ENCODE peak calls at places on chromosomes 1 and 21, in seven cellular contexts. P, E, B, T, Z, Q and A are unnamed samples.

GRCh38 chr1:234963904-234964702 is 164.5 kb downstream of the TOMM20 start:
- DNase-seq in E (no peak), Q (no peak), B (no peak), T (no peak), P (no peak), Z (no peak), A (peak)

GRCh38 chr1:21623411-21623961 is 45.7 kb downstream of the RAP1GAP start:
- DNase-seq in T (no peak), Q (peak), B (no peak), E (no peak), Z (no peak), P (no peak), A (peak)

GRCh38 chr1:17617787-17618557 is 78.5 kb downstream of the ARHGEF10L start:
- DNase-seq in Z (no peak), P (no peak), T (no peak), E (no peak), Q (peak), B (no peak), A (no peak)

GRCh38 chr1:40594187-40594531 is 62.7 kb downstream of the ZNF684 start:
- DNase-seq in Q (no peak), B (no peak), E (no peak), T (no peak), P (no peak), Z (no peak), A (no peak)

GRCh38 chr1:19010503-19010902 is 54.0 kb upstream of the IFFO2 start:
- DNase-seq in Z (no peak), P (no peak), T (no peak), B (no peak), Q (peak), E (no peak), A (no peak)

GRCh38 chr1:14110040-14110439 is 410.1 kb downstream of the PRDM2 start:
- DNase-seq in T (no peak), Z (no peak), E (no peak), Q (no peak), B (no peak), P (no peak), A (no peak)

GRCh38 chr1:92085727-92086126 is 5.6 kb downstream of the BTBD8 start:
- DNase-seq in T (no peak), Q (no peak), Z (peak), B (no peak), E (peak), P (peak), A (no peak)

GRCh38 chr1:210496063-210496462 is 167.4 kb downstream of the HHAT start:
- DNase-seq in P (no peak), Z (no peak), E (no peak), B (no peak), Q (no peak), T (no peak), A (no peak)

GRCh38 chr1:197042676-197043341 is 24.3 kb downstream of the F13B start:
- DNase-seq in P (no peak), B (no peak), Z (no peak), T (no peak), Q (no peak), E (no peak), A (no peak)

GRCh38 chr1:202713110-202713509 is 2.9 kb upstream of the SYT2 start:
- DNase-seq in B (no peak), Z (no peak), Q (peak), E (peak), P (no peak), T (no peak), A (peak)

GRCh38 chr1:56339786-56340465 is 239.4 kb downstream of the PLPP3 start:
- DNase-seq in Q (no peak), Z (no peak), B (no peak), E (no peak), T (no peak), P (no peak), A (no peak)

GRCh38 chr1:236451796-236452373 is 57.8 kb downstream of the EDARADD start:
- DNase-seq in B (no peak), Z (peak), P (peak), T (peak), Q (peak), E (peak), A (no peak)

GRCh38 chr1:28176492-28177470 is at the start of gene PTAFR:
- DNase-seq in B (no peak), P (no peak), E (no peak), Q (no peak), Z (peak), T (peak), A (no peak)

GRCh38 chr1:227556288-227556687 is 7.1 kb upstream of the ZNF678 start:
- DNase-seq in E (no peak), B (no peak), P (no peak), Z (no peak), T (no peak), Q (no peak), A (no peak)

GRCh38 chr21:45994738-45995685 is 13.4 kb downstream of the COL6A1 start:
- DNase-seq in Z (no peak), Q (no peak), E (no peak), B (no peak), T (no peak), P (no peak), A (no peak)

GRCh38 chr1:189269011-189269410 is 1208.7 kb downstream of the BRINP3 start:
- DNase-seq in T (peak), P (peak), Z (peak), E (peak), Q (no peak), B (no peak), A (no peak)

GRCh38 chr21:26836546-26836945 is 8.7 kb downstream of the ADAMTS1 start:
- DNase-seq in E (no peak), T (no peak), P (no peak), Z (no peak), B (no peak), Q (no peak), A (no peak)
- H3K4me2 ChIP-seq in E (no peak), T (no peak), P (no peak), Z (no peak), B (no peak), Q (no peak), A (no peak)

DNA sequence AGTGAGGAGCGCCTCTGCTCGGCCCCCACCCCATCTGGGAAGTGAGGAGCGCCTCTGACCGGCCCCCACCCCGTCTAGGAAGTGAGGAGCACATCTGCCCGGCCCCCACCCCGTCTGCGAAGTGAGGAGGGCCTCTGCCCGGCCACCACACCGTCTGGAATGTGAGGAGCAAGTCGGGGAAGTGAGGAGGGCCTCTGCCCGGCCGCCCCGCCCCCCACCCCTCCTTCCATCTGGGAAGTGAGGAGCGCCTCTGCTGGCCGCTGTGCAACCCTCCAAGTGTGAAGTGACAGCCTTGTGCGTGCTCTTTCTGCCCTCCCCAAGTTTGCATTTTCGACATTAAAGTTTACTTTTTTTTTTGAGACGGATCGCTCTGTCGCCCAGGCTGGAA is 5.1 kb upstream of the ZZZ3 start:
- DNase-seq in P (peak), Q (no peak), B (no peak), Z (peak), T (peak), E (peak), A (peak)
- TF ChIP-seq CTCF in P (peak), Q (no peak), B (no peak), Z (peak), T (peak), E (peak), A (peak)

DNA sequence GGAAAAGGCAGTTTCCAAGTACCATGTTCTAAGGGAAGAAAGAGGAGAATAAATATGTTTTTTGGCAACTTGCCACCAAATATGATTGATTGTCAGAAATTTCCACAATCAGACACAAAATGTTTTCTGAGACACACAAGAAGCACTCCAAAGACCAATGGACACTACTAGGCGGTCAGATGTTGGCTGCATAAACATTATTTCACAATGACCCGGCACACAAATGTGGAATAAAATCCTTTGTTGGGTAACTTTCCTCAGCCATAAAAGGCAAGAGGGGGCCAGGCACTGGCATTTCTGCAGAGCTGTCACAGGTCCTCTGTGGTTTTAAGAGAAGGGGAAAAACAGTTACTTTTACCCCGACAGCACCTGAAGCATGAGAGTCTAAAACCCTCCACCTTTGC is 12.9 kb upstream of the CPLANE2 start:
- DNase-seq in P (no peak), B (no peak), T (no peak), Z (no peak), E (no peak), Q (peak), A (peak)
- TF ChIP-seq EZH2phosphoT487 in P (no peak), B (no peak), T (no peak), Z (no peak), E (no peak), Q (no peak), A (no peak)

GRCh38 chr1:77014396-77014795 is 147.1 kb downstream of the ST6GALNAC5 start:
- DNase-seq in E (no peak), Z (peak), P (no peak), B (no peak), Q (no peak), T (no peak), A (no peak)

GRCh38 chr1:77015748-77016341 is 148.6 kb downstream of the ST6GALNAC5 start:
- DNase-seq in T (no peak), P (no peak), E (peak), Z (peak), Q (no peak), B (no peak), A (no peak)

GRCh38 chr1:77016371-77016770 is 149.1 kb downstream of the ST6GALNAC5 start:
- DNase-seq in Z (no peak), B (no peak), T (no peak), P (no peak), Q (no peak), E (peak), A (no peak)

GRCh38 chr1:77021637-77022036 is 154.4 kb downstream of the ST6GALNAC5 start:
- DNase-seq in E (no peak), T (no peak), Z (no peak), Q (no peak), B (no peak), P (no peak), A (no peak)

DNA sequence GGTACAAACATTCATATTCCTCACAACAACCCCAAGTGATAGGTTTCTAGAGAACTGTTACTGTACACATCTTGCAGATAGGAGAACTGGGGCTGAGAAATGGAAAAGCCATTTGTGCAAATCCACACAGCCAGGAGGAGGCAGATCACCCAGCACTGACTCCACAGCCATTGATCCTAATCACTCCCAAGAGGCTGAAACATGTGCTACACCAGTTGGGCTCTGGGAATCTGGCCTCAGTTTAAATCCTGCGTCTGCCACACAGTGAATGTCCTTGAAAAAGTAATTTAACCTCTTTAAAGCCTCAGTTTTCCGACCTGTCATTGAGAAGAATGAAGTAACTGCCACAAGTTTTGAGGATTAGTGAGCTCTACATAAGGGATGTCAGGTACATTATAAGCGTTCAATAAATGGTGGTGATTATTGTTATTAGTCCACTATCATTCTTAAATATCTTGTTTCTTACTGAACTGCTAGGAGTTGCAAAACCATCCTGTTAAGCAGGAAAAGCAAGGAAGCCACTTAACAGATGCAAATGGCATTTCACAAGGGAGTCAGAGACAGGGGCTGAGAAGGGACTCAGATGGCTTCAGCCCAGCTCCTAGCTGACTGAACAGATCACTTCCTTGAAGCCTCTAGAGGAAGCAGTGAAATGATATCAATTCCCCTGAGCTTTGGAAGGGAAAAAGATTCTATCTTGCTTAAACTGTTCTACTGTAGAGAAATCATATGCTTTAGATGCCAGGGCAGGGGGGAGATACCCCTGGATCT is 151.3 kb downstream of the ST6GALNAC5 start:
- DNase-seq in E (no peak), B (no peak), P (no peak), Z (peak), Q (peak), T (no peak), A (no peak)
- H3K4me2 ChIP-seq in E (no peak), B (no peak), P (no peak), Z (peak), Q (no peak), T (no peak), A (no peak)

DNA sequence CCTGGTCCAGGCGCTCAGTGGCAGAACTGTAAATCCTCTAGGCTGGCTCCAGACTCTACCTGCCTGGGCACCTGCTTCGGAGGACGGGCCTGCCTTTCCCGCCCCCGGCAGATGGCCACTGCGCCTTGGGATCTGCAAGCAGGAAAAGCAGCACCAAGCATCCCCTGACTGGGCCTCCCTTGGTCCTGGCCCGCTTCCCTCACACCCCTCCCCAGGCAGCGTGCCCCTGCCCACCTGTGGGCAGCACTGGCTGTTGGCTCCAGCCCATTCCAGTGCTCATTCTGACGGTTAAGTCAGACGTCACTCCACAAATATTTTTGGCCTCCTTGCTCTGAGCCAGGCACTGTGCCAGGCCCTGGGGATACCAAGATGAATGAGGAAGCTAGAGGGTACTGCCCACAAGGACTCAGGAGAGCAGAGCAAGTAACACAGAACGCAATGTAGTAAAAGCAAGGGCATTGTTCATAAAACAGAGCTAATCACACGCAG is 22.0 kb upstream of the BLACAT1 start:
- DNase-seq in P (peak), B (no peak), Z (no peak), T (no peak), Q (peak), E (no peak), A (peak)
- TF ChIP-seq CTCF in P (no peak), B (no peak), Z (no peak), T (no peak), Q (peak), E (no peak), A (no peak)

GRCh38 chr1:10693152-10693496 is 103.3 kb downstream of the CASZ1 start:
- DNase-seq in Q (peak), P (no peak), E (no peak), B (no peak), T (no peak), Z (no peak), A (no peak)

GRCh38 chr1:10691740-10692125 is 104.7 kb downstream of the CASZ1 start:
- DNase-seq in B (no peak), Z (no peak), P (no peak), T (no peak), Q (no peak), E (no peak), A (peak)

GRCh38 chr1:10693497-10694273 is 102.8 kb downstream of the CASZ1 start:
- DNase-seq in Z (peak), Q (peak), T (peak), P (no peak), B (no peak), E (peak), A (peak)

GRCh38 chr1:10691075-10691739 is 105.2 kb downstream of the CASZ1 start:
- DNase-seq in P (no peak), B (no peak), Q (no peak), E (no peak), Z (no peak), T (no peak), A (no peak)

GRCh38 chr1:10692401-10693021 is 103.9 kb downstream of the CASZ1 start:
- DNase-seq in E (peak), Q (peak), Z (no peak), B (peak), T (peak), P (peak), A (peak)
- TF ChIP-seq EZH2phosphoT487 in E (no peak), Q (no peak), Z (no peak), B (no peak), T (no peak), P (no peak), A (no peak)

GRCh38 chr1:223429821-223430220 is 36.6 kb downstream of the CCDC185 start:
- DNase-seq in B (no peak), P (no peak), Q (peak), Z (no peak), E (no peak), T (no peak), A (no peak)
- H3K4me2 ChIP-seq in B (no peak), P (no peak), Q (no peak), Z (no peak), E (no peak), T (no peak), A (no peak)

GRCh38 chr1:66731462-66731861 is 20.8 kb upstream of the DYNLT5 start:
- DNase-seq in E (no peak), Z (no peak), P (no peak), B (peak), T (no peak), Q (peak), A (no peak)
- TF ChIP-seq CTCF in E (no peak), Z (no peak), P (no peak), B (no peak), T (no peak), Q (no peak), A (no peak)

GRCh38 chr1:42784946-42785693 is at the start of gene TMEM269:
- DNase-seq in B (no peak), T (no peak), E (no peak), Q (no peak), Z (peak), P (no peak), A (no peak)
- TF ChIP-seq EZH2phosphoT487 in B (no peak), T (no peak), E (no peak), Q (no peak), Z (no peak), P (no peak), A (no peak)